ENCODE peak calls at places on chromosomes 13 and 19, in six cellular contexts. N is A549, I is HepG2, P is GM12878, Q is K562, W is upper lobe of left lung. X is an unnamed sample.

GRCh38 chr13:48615017-48615416 is 38.7 kb upstream of the CYSLTR2 start:
- ATAC-seq in P (no peak), I (no peak), Q (no peak), N (no peak), W (no peak), X (no peak)

GRCh38 chr13:32135655-32136054 is 104.1 kb downstream of the FRY start:
- ATAC-seq in P (no peak), N (no peak), Q (no peak), I (no peak), W (no peak), X (no peak)

GRCh38 chr13:114299604-114300305 is 14.5 kb upstream of the CHAMP1 start:
- ATAC-seq in Q (no peak), N (no peak), I (no peak), P (no peak), W (no peak), X (no peak)

GRCh38 chr19:21434516-21434915 is 37.6 kb downstream of the ZNF493 start:
- ATAC-seq in W (no peak), I (no peak), N (no peak), P (no peak), Q (no peak), X (no peak)

GRCh38 chr19:38551450-38551813 is 66.3 kb downstream of the MAP4K1 start:
- ATAC-seq in I (no peak), Q (peak), P (peak), N (peak), W (no peak), X (no peak)

GRCh38 chr13:90427322-90428272 is 919.9 kb upstream of the MIR17HG start:
- ATAC-seq in Q (peak), N (no peak), W (peak), I (no peak), P (no peak), X (no peak)

GRCh38 chr13:22061806-22062391 is 391.0 kb downstream of the FGF9 start:
- ATAC-seq in P (peak), W (no peak), I (no peak), N (no peak), Q (no peak), X (no peak)

GRCh38 chr19:30712428-30713151 is 340.4 kb downstream of the ZNF536 start:
- ATAC-seq in Q (no peak), P (no peak), N (no peak), I (no peak), W (no peak), X (no peak)

GRCh38 chr13:78256479-78256878 is 337.8 kb upstream of the EDNRB start:
- ATAC-seq in N (no peak), W (no peak), P (no peak), Q (no peak), I (no peak), X (no peak)

GRCh38 chr19:19721896-19722295 is 11.0 kb downstream of the ZNF14 start:
- ATAC-seq in I (no peak), W (no peak), N (no peak), P (no peak), Q (no peak), X (no peak)

GRCh38 chr19:10419646-10420443 is 493 bp upstream of the PDE4A start:
- ATAC-seq in P (no peak), I (no peak), W (no peak), Q (peak), N (peak), X (no peak)

GRCh38 chr13:76799696-76800095 is 86.5 kb downstream of the KCTD12 start:
- ATAC-seq in I (no peak), W (peak), Q (no peak), P (peak), N (no peak), X (no peak)

DNA sequence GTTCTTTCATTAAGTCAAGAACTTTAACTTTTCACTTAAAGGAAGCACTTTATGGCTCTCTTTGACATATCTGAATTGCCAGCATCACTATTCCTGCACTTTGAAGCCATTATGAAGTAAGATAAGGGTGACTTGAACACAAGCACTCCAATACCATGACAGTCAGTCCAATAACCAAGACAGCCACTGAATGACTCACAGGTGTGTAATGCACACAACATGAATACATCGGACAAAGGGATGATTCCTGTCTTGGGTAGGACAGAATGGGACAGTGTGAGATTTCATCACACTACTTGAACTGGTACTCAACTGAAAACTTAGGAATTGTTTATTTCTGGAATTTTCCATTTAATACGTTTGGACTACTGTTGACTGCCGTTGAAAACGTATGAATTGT is 233.7 kb upstream of the IPO5 start:
- ATAC-seq in N (no peak), P (no peak), I (no peak), W (no peak), Q (no peak), X (no peak)
- TF ChIP-seq EP300 in N (no peak), P (no peak), I (no peak), W (no peak), Q (no peak), X (no peak)

DNA sequence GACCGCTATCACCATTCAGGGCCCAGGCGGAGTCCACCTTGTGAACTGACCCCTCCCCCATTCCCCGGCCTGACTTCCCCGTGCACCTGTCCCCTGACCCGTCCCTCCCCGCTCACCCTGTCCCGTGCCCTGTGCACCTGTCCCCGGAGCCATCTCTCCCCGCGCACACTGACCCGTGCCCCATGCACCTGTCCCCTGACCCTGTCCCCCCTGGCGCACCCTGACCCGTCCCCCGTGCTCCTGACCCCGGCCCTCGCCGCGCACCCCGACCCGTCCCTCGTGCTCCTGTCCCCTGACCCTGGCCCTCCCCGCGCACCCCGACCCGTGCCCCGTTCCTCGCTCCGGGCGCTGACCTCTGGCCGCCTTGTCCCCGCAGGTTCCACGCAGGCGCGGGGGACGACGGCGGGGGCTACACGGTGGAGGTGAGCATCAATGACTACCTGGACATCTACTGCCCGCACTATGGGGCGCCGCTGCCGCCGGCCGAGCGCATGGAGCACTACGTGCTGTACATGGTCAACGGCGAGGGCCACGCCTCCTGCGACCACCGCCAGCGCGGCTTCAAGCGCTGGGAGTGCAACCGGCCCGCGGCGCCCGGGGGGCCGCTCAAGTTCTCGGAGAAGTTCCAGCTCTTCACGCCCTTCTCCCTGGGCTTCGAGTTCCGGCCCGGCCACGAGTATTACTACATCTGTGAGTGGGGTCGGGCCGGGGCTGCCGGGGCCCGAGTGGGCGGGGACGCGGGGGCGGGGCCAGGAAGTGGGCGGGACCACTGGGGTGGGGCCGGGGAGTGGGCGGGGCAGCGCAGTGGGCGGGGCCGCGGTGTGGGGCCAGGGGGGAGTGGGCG is 9.7 kb downstream of the EFNA2 start:
- ATAC-seq in I (no peak), Q (peak), P (peak), W (no peak), N (peak), X (no peak)
- H3K4me3 ChIP-seq in I (no peak), Q (peak), P (no peak), W (no peak), N (peak), X (no peak)

GRCh38 chr19:7196721-7197168 is 97.5 kb downstream of the INSR start:
- ATAC-seq in N (no peak), W (no peak), P (no peak), Q (no peak), I (no peak), X (no peak)
- TF ChIP-seq EP300 in N (no peak), W (no peak), P (no peak), Q (no peak), I (no peak), X (no peak)

GRCh38 chr19:7098096-7098495 is 28.6 kb downstream of the ZNF557 start:
- ATAC-seq in W (no peak), I (no peak), N (no peak), Q (no peak), P (no peak), X (no peak)
- H3K4me3 ChIP-seq in W (peak), I (peak), N (peak), Q (peak), P (peak), X (no peak)

GRCh38 chr19:988081-988480 is 3.9 kb downstream of the WDR18 start:
- ATAC-seq in P (no peak), Q (no peak), W (no peak), N (no peak), I (no peak), X (no peak)
- TF ChIP-seq EP300 in P (no peak), Q (no peak), W (no peak), N (no peak), I (no peak), X (no peak)

GRCh38 chr19:45865269-45865948 is 1.3 kb downstream of the FOXA3 start:
- ATAC-seq in N (no peak), W (no peak), Q (no peak), I (no peak), P (no peak), X (no peak)
- H3K4me3 ChIP-seq in N (no peak), W (no peak), Q (no peak), I (peak), P (no peak), X (no peak)

DNA sequence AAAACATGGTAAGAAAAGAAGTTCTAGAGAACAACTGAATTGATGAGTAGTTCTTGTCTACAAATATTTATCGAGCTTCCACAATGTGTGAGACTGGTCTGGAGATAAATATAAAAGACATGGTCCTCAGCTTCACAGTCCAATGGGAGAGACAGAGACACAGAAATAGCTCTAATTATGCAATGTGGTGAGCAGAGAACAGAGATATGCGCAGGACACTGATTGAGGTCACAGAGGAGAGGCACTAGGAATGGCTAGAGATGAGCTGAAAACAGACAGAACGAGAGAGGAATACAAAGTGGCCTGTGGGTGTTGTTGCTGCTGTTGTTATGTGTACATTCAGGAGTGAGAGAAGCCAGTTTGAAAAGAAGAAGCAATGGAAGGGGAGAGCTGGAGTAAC is 53.2 kb downstream of the GPALPP1 start:
- ATAC-seq in I (peak), P (no peak), N (peak), W (no peak), Q (peak), X (no peak)
- TF ChIP-seq EP300 in I (no peak), P (no peak), N (no peak), W (no peak), Q (no peak), X (no peak)

GRCh38 chr13:39602614-39603366 is at the start of gene LHFPL6:
- ATAC-seq in N (peak), P (peak), I (peak), W (peak), Q (peak), X (peak)

GRCh38 chr13:39602277-39602613 is 748 bp downstream of the LHFPL6 start:
- ATAC-seq in W (no peak), Q (no peak), P (peak), N (peak), I (no peak), X (no peak)

GRCh38 chr13:39601636-39602035 is 1.4 kb downstream of the LHFPL6 start:
- ATAC-seq in Q (no peak), W (no peak), P (no peak), N (no peak), I (no peak), X (no peak)

GRCh38 chr13:39599842-39600241 is 3.2 kb downstream of the LHFPL6 start:
- ATAC-seq in P (no peak), I (no peak), Q (no peak), W (no peak), N (no peak), X (no peak)

DNA sequence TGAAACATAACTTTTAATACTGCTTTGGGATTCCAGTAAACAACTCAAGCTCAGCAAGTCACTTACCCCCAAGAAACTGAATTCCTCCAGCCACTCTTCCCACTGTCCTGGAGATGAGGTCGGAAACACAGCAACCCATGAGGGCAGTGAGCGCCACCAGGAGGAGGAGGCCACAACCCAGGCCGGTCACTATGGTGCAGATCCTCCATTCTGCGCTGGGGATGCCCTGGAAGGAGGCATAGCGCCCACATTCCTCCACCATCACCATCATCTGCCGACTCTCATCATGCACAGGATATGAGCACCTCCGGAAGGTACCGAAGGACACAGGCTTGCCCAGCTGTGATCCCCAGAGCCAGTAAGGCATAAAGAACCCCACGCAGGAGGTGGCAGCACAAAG is 2.2 kb downstream of the LHFPL6 start:
- ATAC-seq in I (no peak), P (no peak), Q (peak), N (no peak), W (no peak), X (no peak)
- H3K4me3 ChIP-seq in I (no peak), P (no peak), Q (no peak), N (no peak), W (peak), X (peak)